ENCODE peak calls at places on chromosomes 16 and 17, in six cellular contexts. W is astrocyte of the cerebellum, M is left colon, V is GM10248, X is astrocyte, H is brain microvascular endothelial cell. R is an unnamed sample.

GRCh38 chr16:83652898-83653297 is 154.9 kb upstream of the HSBP1 start:
- DNase-seq in W (no peak), M (no peak), V (no peak), X (no peak), H (no peak), R (peak)

GRCh38 chr17:43545383-43545632 is 832 bp downstream of the ETV4 start:
- DNase-seq in W (no peak), M (peak), V (peak), X (peak), H (no peak), R (no peak)

GRCh38 chr17:76540381-76541300 is 797 bp downstream of the PRCD start:
- DNase-seq in W (peak), M (peak), V (peak), X (peak), H (peak), R (peak)

GRCh38 chr16:166375-167116 is 768 bp downstream of the HBM start:
- DNase-seq in W (no peak), M (no peak), V (no peak), X (no peak), H (no peak), R (no peak)

GRCh38 chr16:80739523-80739922 is 64.9 kb downstream of the CDYL2 start:
- DNase-seq in W (no peak), M (no peak), V (no peak), X (no peak), H (no peak), R (no peak)

GRCh38 chr17:2995362-2995761 is 68.0 kb downstream of the OR1D5 start:
- DNase-seq in W (no peak), M (no peak), V (no peak), X (no peak), H (no peak), R (no peak)

GRCh38 chr17:3963214-3964201 is 729 bp downstream of the ATP2A3 start:
- DNase-seq in W (no peak), M (peak), V (peak), X (no peak), H (no peak), R (no peak)

GRCh38 chr16:56558024-56558747 is 6.7 kb upstream of the MT4 start:
- DNase-seq in W (peak), M (no peak), V (no peak), X (peak), H (peak), R (peak)

GRCh38 chr17:1644493-1645206 is 882 bp downstream of the SCARF1 start:
- DNase-seq in W (no peak), M (no peak), V (peak), X (no peak), H (no peak), R (no peak)

GRCh38 chr17:60577147-60577925 is 22.7 kb upstream of the PPM1D start:
- DNase-seq in W (no peak), M (peak), V (peak), X (peak), H (peak), R (peak)

GRCh38 chr17:80618304-80618703 is 73.7 kb downstream of the RPTOR start:
- DNase-seq in W (no peak), M (no peak), V (no peak), X (no peak), H (no peak), R (no peak)

R was measured in skeletal muscle cell.